ENCODE peak calls at places on chromosomes 4 and X, in seven cellular contexts. D is IMR-90, U is H1, G is mesendoderm, A is mesenchymal stem cell, Y is H9, I is trophoblast cell. H is an unnamed sample.

GRCh38 chrX:97389761-97390192 is 506.1 kb downstream of the RPA4 start:
- DNase-seq in U (no peak), A (peak), Y (no peak), G (peak), I (peak), D (peak), H (no peak)

GRCh38 chrX:140505421-140506337 is 810 bp upstream of the SOX3 start:
- DNase-seq in Y (peak), G (peak), D (no peak), A (no peak), U (peak), I (no peak), H (no peak)

GRCh38 chrX:47174376-47174775 is 19.3 kb upstream of the UBA1 start:
- DNase-seq in A (no peak), D (no peak), G (no peak), U (no peak), I (no peak), Y (no peak), H (no peak)

GRCh38 chrX:151393514-151393913 is 3.5 kb upstream of the VMA21 start:
- DNase-seq in I (no peak), G (peak), A (no peak), D (no peak), Y (peak), U (no peak), H (peak)

GRCh38 chrX:1658083-1658463 is 43.2 kb downstream of the ASMT start:
- DNase-seq in G (no peak), I (no peak), U (no peak), A (no peak), D (no peak), Y (no peak), H (no peak)

GRCh38 chrX:71493111-71493613 is 39.7 kb upstream of the OGT start:
- DNase-seq in Y (no peak), I (peak), U (no peak), G (no peak), A (no peak), D (no peak), H (no peak)

GRCh38 chr4:83862471-83862870 is 326.6 kb downstream of the GPAT3 start:
- DNase-seq in Y (no peak), I (peak), U (no peak), A (peak), G (no peak), D (no peak), H (no peak)

GRCh38 chr4:26856906-26857277 is 3.7 kb upstream of the STIM2 start:
- DNase-seq in Y (no peak), G (no peak), D (no peak), U (no peak), I (no peak), A (no peak), H (no peak)

GRCh38 chr4:185165605-185166063 is 22.6 kb downstream of the SLC25A4 start:
- DNase-seq in U (no peak), A (peak), I (no peak), D (peak), Y (no peak), G (no peak), H (no peak)

GRCh38 chr4:22661443-22661842 is 31.3 kb upstream of the GBA3 start:
- DNase-seq in A (no peak), Y (no peak), U (no peak), G (no peak), I (peak), D (peak), H (no peak)

GRCh38 chr4:17670423-17670822 is 56.0 kb downstream of the MED28 start:
- DNase-seq in A (no peak), I (no peak), D (no peak), U (no peak), Y (no peak), G (no peak), H (no peak)

GRCh38 chr4:125833-126232 is 1.5 kb downstream of the ZNF718 start:
- DNase-seq in Y (no peak), G (peak), U (peak), D (no peak), I (no peak), A (peak), H (no peak)

GRCh38 chrX:150486011-150486410 is 82.4 kb upstream of the MTM1 start:
- DNase-seq in A (peak), Y (peak), I (peak), U (peak), D (peak), G (peak), H (no peak)

GRCh38 chr4:105815701-105816100 is 79.6 kb upstream of the NPNT start:
- DNase-seq in D (no peak), A (no peak), U (no peak), Y (no peak), I (no peak), G (no peak), H (no peak)

GRCh38 chr4:88291003-88291402 is 6.6 kb upstream of the PPM1K start:
- DNase-seq in A (no peak), Y (no peak), I (no peak), U (no peak), G (no peak), D (peak), H (no peak)

GRCh38 chr4:6942238-6942800 is 32.7 kb downstream of the TBC1D14 start:
- DNase-seq in Y (no peak), D (peak), G (peak), I (peak), U (no peak), A (peak), H (no peak)

GRCh38 chr4:8726344-8726851 is 133.8 kb downstream of the CPZ start:
- DNase-seq in Y (peak), U (no peak), G (peak), D (no peak), A (no peak), I (no peak), H (no peak)

GRCh38 chr4:89000392-89000791 is 56.6 kb downstream of the FAM13A start:
- DNase-seq in U (no peak), G (no peak), D (no peak), Y (no peak), I (no peak), A (no peak), H (no peak)

GRCh38 chr4:67770422-67770821 is 16.2 kb upstream of the GNRHR start:
- DNase-seq in U (no peak), D (no peak), Y (no peak), I (peak), G (peak), A (no peak), H (no peak)

GRCh38 chr4:8100696-8101095 is 57.9 kb downstream of the ABLIM2 start:
- DNase-seq in Y (no peak), U (no peak), A (no peak), D (no peak), G (no peak), I (no peak), H (no peak)

GRCh38 chr4:183182873-183183725 is 84.0 kb downstream of the WWC2 start:
- DNase-seq in G (peak), Y (peak), I (peak), U (peak), A (peak), D (peak), H (peak)

GRCh38 chr4:73308286-73308685 is 49.7 kb upstream of the ANKRD17 start:
- DNase-seq in D (peak), U (no peak), A (peak), Y (no peak), G (peak), I (no peak), H (no peak)

GRCh38 chr4:126583509-126583908 is 1049.2 kb upstream of the INTU start:
- DNase-seq in U (peak), G (peak), I (no peak), A (peak), D (peak), Y (peak), H (no peak)

DNA sequence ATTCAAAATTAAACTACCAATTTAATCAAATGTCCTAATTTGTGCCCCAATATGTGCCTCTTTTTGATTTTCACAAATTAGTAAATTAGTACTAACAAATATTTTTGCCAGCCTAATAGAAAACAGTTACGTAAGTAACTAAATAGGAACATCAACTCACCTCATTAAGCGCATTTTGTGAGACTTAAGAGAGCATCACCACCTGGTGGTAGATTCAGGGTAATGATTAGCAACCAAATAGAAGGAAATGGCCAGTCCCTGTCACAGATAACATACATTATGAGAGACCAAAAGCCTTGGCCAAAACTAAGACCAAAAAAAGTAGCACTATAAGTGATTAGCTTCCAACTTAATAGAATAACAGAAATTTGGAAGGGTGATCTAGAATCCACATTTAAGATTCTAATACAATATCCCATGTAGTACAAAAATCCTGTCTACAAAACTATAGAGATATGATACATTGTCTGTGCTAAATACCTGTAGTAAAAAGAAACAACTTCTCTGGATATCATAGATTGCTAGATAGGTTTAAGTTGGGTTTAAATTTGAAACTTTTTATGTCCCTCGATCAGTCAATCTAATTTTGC is 46.7 kb downstream of the C4orf46 start:
- DNase-seq in U (no peak), D (peak), G (peak), Y (peak), I (peak), A (peak), H (peak)
- H3K4ac ChIP-seq in U (no peak), D (no peak), G (no peak), Y (no peak), I (no peak), A (no peak), H (no peak)

DNA sequence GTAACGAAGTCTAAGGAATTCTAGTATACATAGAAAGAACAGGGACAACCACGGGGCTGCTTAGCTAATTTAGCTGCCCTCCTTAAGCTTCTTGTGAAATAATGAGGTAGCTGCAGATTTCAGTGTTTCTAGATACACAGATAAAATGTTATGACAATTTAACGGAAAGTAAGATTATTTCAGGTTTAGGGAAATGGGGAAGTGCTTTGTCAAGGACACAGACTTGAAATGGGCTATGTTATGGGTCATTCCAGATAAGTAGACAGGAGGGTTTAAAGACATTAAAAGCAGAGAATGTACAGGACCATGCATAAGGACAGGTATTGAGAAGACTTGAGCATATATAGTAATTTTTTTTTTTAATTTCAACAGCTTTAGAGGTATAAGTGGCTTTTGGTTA is 34.2 kb upstream of the ZNF518B start:
- DNase-seq in D (no peak), I (no peak), Y (no peak), G (no peak), U (no peak), A (no peak), H (no peak)
- H3K4ac ChIP-seq in D (no peak), I (no peak), Y (no peak), G (no peak), U (no peak), A (no peak), H (no peak)

GRCh38 chr4:30856795-30857564 is 136.8 kb downstream of the PCDH7 start:
- DNase-seq in G (no peak), I (no peak), A (no peak), U (no peak), Y (no peak), D (no peak), H (no peak)
- H3K4ac ChIP-seq in G (no peak), I (no peak), A (no peak), U (no peak), Y (no peak), D (no peak), H (no peak)

GRCh38 chr4:80070880-80071620 is 2.0 kb downstream of the ANTXR2 start:
- DNase-seq in G (no peak), Y (no peak), D (peak), U (no peak), I (no peak), A (peak), H (no peak)

GRCh38 chr4:80069108-80069836 is 3.8 kb downstream of the ANTXR2 start:
- DNase-seq in G (no peak), A (no peak), I (no peak), U (no peak), D (peak), Y (no peak), H (no peak)

GRCh38 chr4:80071643-80072606 is 1.1 kb downstream of the ANTXR2 start:
- DNase-seq in U (peak), Y (peak), G (peak), A (peak), I (no peak), D (peak), H (peak)

GRCh38 chr4:80072607-80073361 is at the start of gene ANTXR2:
- DNase-seq in Y (peak), U (peak), A (peak), G (peak), I (peak), D (peak), H (peak)

GRCh38 chr4:80069837-80070788 is 2.9 kb downstream of the ANTXR2 start:
- DNase-seq in I (no peak), A (peak), U (no peak), G (no peak), D (peak), Y (no peak), H (no peak)
- H3K4ac ChIP-seq in I (no peak), A (no peak), U (no peak), G (no peak), D (no peak), Y (no peak), H (no peak)

GRCh38 chr4:2333356-2333841 is 71.5 kb upstream of the MXD4 start:
- DNase-seq in I (no peak), G (no peak), A (no peak), Y (no peak), U (no peak), D (no peak), H (no peak)
- H3K4ac ChIP-seq in I (no peak), G (no peak), A (no peak), Y (no peak), U (no peak), D (no peak), H (no peak)